ENCODE peak calls at places on chromosomes 7 and 10, in four cellular contexts. L, U, O and D are unnamed samples.

GRCh38 chr10:132115736-132116135 is 50.0 kb downstream of the JAKMIP3 start:
- DNase-seq in L (no peak), U (no peak), O (no peak), D (no peak)

GRCh38 chr10:88946965-88947590 is 5.5 kb downstream of the ACTA2 start:
- DNase-seq in L (no peak), U (no peak), O (no peak), D (no peak)

GRCh38 chr7:17991866-17992648 is 35.6 kb downstream of the PRPS1L1 start:
- DNase-seq in L (peak), U (no peak), O (peak), D (no peak)

GRCh38 chr7:42931447-42931833 is 534 bp downstream of the PSMA2 start:
- DNase-seq in L (no peak), U (no peak), O (no peak), D (no peak)

GRCh38 chr10:867807-868206 is 63.7 kb downstream of the LARP4B start:
- DNase-seq in L (no peak), U (no peak), O (no peak), D (no peak)

GRCh38 chr10:97943294-97943693 is 87.1 kb downstream of the CRTAC1 start:
- DNase-seq in L (no peak), U (no peak), O (no peak), D (no peak)

GRCh38 chr10:94314913-94315545 is 47.7 kb downstream of the NOC3L start:
- DNase-seq in L (no peak), U (peak), O (no peak), D (no peak)

GRCh38 chr10:8566737-8567136 is 512.2 kb downstream of the GATA3 start:
- DNase-seq in L (no peak), U (no peak), O (no peak), D (no peak)

GRCh38 chr10:93757136-93757535 is 600 bp upstream of the LGI1 start:
- DNase-seq in L (peak), U (no peak), O (no peak), D (no peak)

GRCh38 chr10:44198096-44198779 is 186.7 kb downstream of the CXCL12 start:
- DNase-seq in L (no peak), U (no peak), O (no peak), D (no peak)

GRCh38 chr10:44199991-44200655 is 184.8 kb downstream of the CXCL12 start:
- DNase-seq in L (no peak), U (no peak), O (no peak), D (no peak)

GRCh38 chr10:44197646-44198045 is 187.3 kb downstream of the CXCL12 start:
- DNase-seq in L (no peak), U (no peak), O (no peak), D (no peak)

GRCh38 chr10:44199267-44199666 is 185.6 kb downstream of the CXCL12 start:
- DNase-seq in L (no peak), U (no peak), O (no peak), D (no peak)

GRCh38 chr10:44198780-44199097 is 186.2 kb downstream of the CXCL12 start:
- DNase-seq in L (no peak), U (no peak), O (no peak), D (no peak)
- TF ChIP-seq TEAD4 in L (no peak), U (no peak), O (no peak), D (no peak)

GRCh38 chr7:55021951-55022617 is 3.3 kb downstream of the EGFR start:
- DNase-seq in L (no peak), U (no peak), O (no peak), D (no peak)

GRCh38 chr7:55022618-55022985 is 3.8 kb downstream of the EGFR start:
- DNase-seq in L (no peak), U (no peak), O (no peak), D (no peak)

GRCh38 chr7:55026086-55026790 is 7.4 kb downstream of the EGFR start:
- DNase-seq in L (no peak), U (no peak), O (no peak), D (no peak)

GRCh38 chr7:55026867-55027490 is 8.2 kb downstream of the EGFR start:
- DNase-seq in L (no peak), U (no peak), O (no peak), D (no peak)

DNA sequence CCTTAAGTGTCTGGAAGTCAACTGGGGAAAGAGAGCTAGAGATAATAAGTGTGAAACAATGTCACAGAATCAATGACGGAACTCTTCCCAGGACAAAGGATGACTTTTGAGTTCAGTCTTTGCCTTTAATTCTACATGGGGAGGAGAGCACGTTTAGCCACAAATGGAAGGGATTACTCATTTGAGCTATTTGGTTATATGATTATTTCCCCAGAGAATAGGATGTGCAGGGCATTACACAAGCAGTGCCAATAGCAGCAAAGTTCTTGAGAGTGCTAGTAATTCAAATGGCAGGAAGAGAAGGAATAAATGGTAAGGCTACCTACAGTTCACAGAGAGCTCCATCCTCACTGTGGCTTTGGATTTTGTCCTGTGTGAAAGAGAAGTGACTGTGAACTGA is 6.0 kb downstream of the EGFR start:
- DNase-seq in L (no peak), U (no peak), O (no peak), D (no peak)
- TF ChIP-seq TEAD4 in L (no peak), U (no peak), O (no peak), D (no peak)

GRCh38 chr10:25125151-25125550 is 49.6 kb upstream of the GPR158 start:
- DNase-seq in L (peak), U (peak), O (peak), D (no peak)
- TF ChIP-seq TEAD4 in L (no peak), U (no peak), O (no peak), D (no peak)

GRCh38 chr7:149280151-149280550 is 18.2 kb downstream of the ZNF783 start:
- DNase-seq in L (no peak), U (no peak), O (no peak), D (no peak)
- TF ChIP-seq TEAD4 in L (no peak), U (no peak), O (no peak), D (no peak)

GRCh38 chr7:13106513-13106912 is 419.1 kb downstream of the ARL4A start:
- DNase-seq in L (no peak), U (no peak), O (no peak), D (no peak)
- TF ChIP-seq TEAD4 in L (no peak), U (no peak), O (no peak), D (no peak)

GRCh38 chr7:151920533-151920932 is 35.7 kb upstream of the GALNTL5 start:
- DNase-seq in L (no peak), U (no peak), O (no peak), D (no peak)

GRCh38 chr7:151917791-151918311 is 38.4 kb upstream of the GALNTL5 start:
- DNase-seq in L (no peak), U (no peak), O (no peak), D (no peak)

GRCh38 chr7:151918444-151918843 is 37.8 kb upstream of the GALNTL5 start:
- DNase-seq in L (no peak), U (no peak), O (no peak), D (no peak)

GRCh38 chr7:151921451-151921850 is 34.8 kb upstream of the GALNTL5 start:
- DNase-seq in L (no peak), U (no peak), O (no peak), D (no peak)

DNA sequence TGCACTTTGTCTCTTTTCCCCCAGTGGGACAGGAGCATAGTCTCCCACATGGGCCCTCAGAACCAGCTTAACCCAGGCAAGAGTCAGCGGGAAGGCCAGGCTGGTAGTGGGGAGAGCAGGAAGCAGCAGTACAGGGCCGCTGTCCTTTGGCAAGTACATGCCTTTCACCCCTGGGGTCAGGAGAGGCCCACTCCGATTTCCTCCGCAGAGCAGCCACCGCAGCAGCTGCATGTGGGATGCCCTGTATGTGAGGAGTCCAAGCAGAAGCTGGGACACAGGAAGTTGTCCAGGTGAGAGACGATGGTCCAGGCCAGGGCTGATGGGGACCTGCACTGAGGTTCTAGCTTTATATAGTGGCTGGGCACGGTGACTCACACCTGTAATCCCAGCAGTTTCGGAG is 36.7 kb upstream of the GALNTL5 start:
- DNase-seq in L (no peak), U (no peak), O (no peak), D (no peak)
- TF ChIP-seq TEAD4 in L (no peak), U (no peak), O (no peak), D (no peak)

DNA sequence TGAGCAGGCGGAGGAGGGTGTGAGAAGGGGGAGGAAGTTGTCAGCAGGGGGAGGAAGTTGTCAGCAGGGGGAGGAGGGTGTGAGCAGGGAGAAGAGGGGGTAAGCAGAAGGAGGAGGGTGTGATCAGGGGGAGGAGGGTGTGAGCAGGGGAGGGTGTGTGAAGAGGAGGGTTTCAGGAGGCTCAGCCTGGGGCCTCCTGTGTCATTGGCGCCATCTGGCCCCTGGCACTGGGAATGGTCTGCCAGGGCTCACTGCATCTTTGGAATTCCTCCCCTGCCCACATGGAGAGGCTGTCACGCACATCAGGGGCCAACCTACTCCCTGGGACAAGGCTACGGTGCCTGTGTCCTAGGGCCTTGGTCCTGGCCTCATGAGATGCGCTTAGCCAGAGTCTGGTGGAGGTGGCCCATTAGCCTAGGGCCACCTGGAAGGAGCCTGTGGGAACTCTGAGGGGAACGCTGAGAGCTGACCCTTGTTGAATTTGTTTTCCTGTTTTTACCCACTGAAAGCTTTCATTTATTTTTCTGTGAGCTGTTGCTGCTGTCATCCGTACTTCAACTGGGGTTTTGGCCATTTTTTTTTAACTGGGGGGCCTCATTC is 18.0 kb downstream of the CAMK2B start:
- DNase-seq in L (peak), U (peak), O (peak), D (no peak)
- TF ChIP-seq TEAD4 in L (no peak), U (no peak), O (peak), D (no peak)

GRCh38 chr10:74923556-74923955 is 97.2 kb downstream of the KAT6B start:
- DNase-seq in L (no peak), U (no peak), O (no peak), D (peak)
- TF ChIP-seq TEAD4 in L (no peak), U (no peak), O (no peak), D (no peak)